ENCODE peak calls at places on chromosome 21, in eight cellular contexts. R is NCI-H2171; I is glomerular endothelial cell; F is activated naive CD4-positive, alpha-beta T cell; A is NCI-H345; L is EH; T is glutamatergic neuron; D is adrenal gland. P is an unnamed sample.

GRCh38 chr21:38983560-38983959 is 177.8 kb downstream of the ETS2 start:
- DNase-seq in A (no peak), L (no peak), D (no peak), T (no peak), F (no peak), R (no peak), I (no peak), P (no peak)

GRCh38 chr21:37139902-37140301 is 66.8 kb downstream of the TTC3 start:
- DNase-seq in F (no peak), R (no peak), T (no peak), A (no peak), I (no peak), D (no peak), L (peak; percentile 92), P (peak; percentile 55)

GRCh38 chr21:14734191-14734590 is 188.1 kb upstream of the SAMSN1 start:
- DNase-seq in R (no peak), I (no peak), D (no peak), L (no peak), A (no peak), F (no peak), T (no peak), P (peak; percentile 5)

GRCh38 chr21:27365394-27365793 is 398.5 kb upstream of the ADAMTS5 start:
- DNase-seq in F (no peak), A (no peak), R (no peak), I (no peak), L (peak; percentile 46), D (no peak), T (no peak), P (peak; percentile 85)

GRCh38 chr21:22813201-22813600 is 1815.0 kb downstream of the NCAM2 start:
- DNase-seq in R (no peak), A (no peak), I (no peak), T (no peak), F (no peak), D (no peak), L (no peak), P (no peak)

GRCh38 chr21:42012344-42012743 is 2.2 kb upstream of the ZBTB21 start:
- DNase-seq in R (no peak), F (no peak), I (no peak), D (no peak), A (peak; percentile 54), T (no peak), L (no peak), P (no peak)

GRCh38 chr21:42532466-42533181 is 19.0 kb downstream of the SLC37A1 start:
- DNase-seq in F (no peak), R (no peak), L (peak; percentile 30), D (peak; percentile 90), I (no peak), T (no peak), A (no peak), P (peak; percentile 66)

GRCh38 chr21:35697321-35697808 is 363.0 kb downstream of the SETD4 start:
- DNase-seq in L (peak; percentile 66), D (peak; percentile 65), A (peak; percentile 92), T (no peak), F (no peak), I (no peak), R (no peak), P (peak; percentile 83)

GRCh38 chr21:28444131-28444530 is 548.5 kb downstream of the LTN1 start:
- DNase-seq in F (no peak), I (no peak), L (peak; percentile 73), D (no peak), T (no peak), A (no peak), R (no peak), P (no peak)

GRCh38 chr21:28734522-28735175 is 258.0 kb downstream of the LTN1 start:
- DNase-seq in D (no peak), I (no peak), A (peak; percentile 83), L (no peak), R (no peak), T (no peak), F (no peak), P (peak; percentile 41)

P was measured in M059J.